ENCODE peak calls at places on chromosomes 1 and 21, in five cellular contexts. One of them, this sample, is unnamed.
A peak's percentile ranks its signal among the peaks of the same experiment; 100 is the strongest.

GRCh38 chr1:155173478-155174333 is at the start of gene TRIM46:
- DNase-seq in ovary: peak; percentile 53
- DNase-seq in OCI-LY7: peak; percentile 72
- DNase-seq in progenitor cell of endocrine pancreas: no peak
- DNase-seq in HTR-8/SVneo: peak; percentile 62
- DNase-seq in this sample: peak; percentile 64

GRCh38 chr21:42227909-42228708 is 9.2 kb downstream of the ABCG1 start:
- DNase-seq in HTR-8/SVneo: peak; percentile 81
- DNase-seq in OCI-LY7: peak; percentile 94
- DNase-seq in progenitor cell of endocrine pancreas: no peak
- DNase-seq in ovary: no peak
- DNase-seq in this sample: peak; percentile 90

GRCh38 chr1:91613594-91613993 is 112.9 kb downstream of the CDC7 start:
- DNase-seq in ovary: no peak
- DNase-seq in progenitor cell of endocrine pancreas: no peak
- DNase-seq in OCI-LY7: no peak
- DNase-seq in HTR-8/SVneo: no peak
- DNase-seq in this sample: no peak

GRCh38 chr1:214632091-214632490 is 29.1 kb downstream of the CENPF start:
- DNase-seq in progenitor cell of endocrine pancreas: no peak
- DNase-seq in OCI-LY7: no peak
- DNase-seq in ovary: no peak
- DNase-seq in HTR-8/SVneo: no peak
- DNase-seq in this sample: no peak

GRCh38 chr1:184407816-184408510 is 21.1 kb downstream of the C1orf21 start:
- DNase-seq in ovary: no peak
- DNase-seq in OCI-LY7: no peak
- DNase-seq in progenitor cell of endocrine pancreas: no peak
- DNase-seq in HTR-8/SVneo: no peak
- DNase-seq in this sample: no peak

GRCh38 chr1:229786974-229787610 is 161.0 kb downstream of the URB2 start:
- DNase-seq in HTR-8/SVneo: no peak
- DNase-seq in ovary: no peak
- DNase-seq in OCI-LY7: no peak
- DNase-seq in progenitor cell of endocrine pancreas: no peak
- DNase-seq in this sample: no peak

GRCh38 chr1:184811439-184812111 is 56.9 kb upstream of the EDEM3 start:
- DNase-seq in OCI-LY7: no peak
- DNase-seq in ovary: no peak
- DNase-seq in progenitor cell of endocrine pancreas: no peak
- DNase-seq in HTR-8/SVneo: no peak
- DNase-seq in this sample: no peak

GRCh38 chr1:178352790-178353416 is 143.9 kb downstream of the CLEC20A start:
- DNase-seq in HTR-8/SVneo: no peak
- DNase-seq in progenitor cell of endocrine pancreas: no peak
- DNase-seq in OCI-LY7: no peak
- DNase-seq in ovary: no peak
- DNase-seq in this sample: no peak

GRCh38 chr1:110541996-110542395 is 23.0 kb upstream of the KCNA10 start:
- DNase-seq in HTR-8/SVneo: no peak
- DNase-seq in progenitor cell of endocrine pancreas: no peak
- DNase-seq in ovary: no peak
- DNase-seq in OCI-LY7: no peak
- DNase-seq in this sample: no peak

GRCh38 chr1:100539836-100540536 is 2.0 kb downstream of the GPR88 start:
- DNase-seq in progenitor cell of endocrine pancreas: peak; percentile 18
- DNase-seq in OCI-LY7: no peak
- DNase-seq in HTR-8/SVneo: no peak
- DNase-seq in ovary: peak; percentile 32
- DNase-seq in this sample: no peak

GRCh38 chr1:220281159-220281574 is 8.9 kb upstream of the RAB3GAP2 start:
- DNase-seq in OCI-LY7: no peak
- DNase-seq in HTR-8/SVneo: no peak
- DNase-seq in ovary: no peak
- DNase-seq in progenitor cell of endocrine pancreas: no peak
- DNase-seq in this sample: no peak

GRCh38 chr1:9626201-9626608 is 25.3 kb upstream of the PIK3CD start:
- DNase-seq in progenitor cell of endocrine pancreas: no peak
- DNase-seq in ovary: no peak
- DNase-seq in HTR-8/SVneo: no peak
- DNase-seq in OCI-LY7: peak; percentile 73
- DNase-seq in this sample: no peak

GRCh38 chr1:225427249-225428065 is at the start of gene LBR:
- DNase-seq in progenitor cell of endocrine pancreas: peak; percentile 28
- DNase-seq in HTR-8/SVneo: no peak
- DNase-seq in ovary: no peak
- DNase-seq in OCI-LY7: no peak
- DNase-seq in this sample: peak; percentile 56

GRCh38 chr1:41476807-41477361 is 7.6 kb downstream of the EDN2 start:
- DNase-seq in ovary: peak; percentile 33
- DNase-seq in HTR-8/SVneo: no peak
- DNase-seq in OCI-LY7: no peak
- DNase-seq in progenitor cell of endocrine pancreas: no peak
- DNase-seq in this sample: no peak

GRCh38 chr1:52551476-52552235 is 1.2 kb downstream of the TUT4 start:
- DNase-seq in HTR-8/SVneo: no peak
- DNase-seq in OCI-LY7: peak; percentile 43
- DNase-seq in ovary: no peak
- DNase-seq in progenitor cell of endocrine pancreas: no peak
- DNase-seq in this sample: peak; percentile 8

GRCh38 chr21:27035791-27036190 is 68.9 kb upstream of the ADAMTS5 start:
- DNase-seq in HTR-8/SVneo: no peak
- DNase-seq in progenitor cell of endocrine pancreas: no peak
- DNase-seq in OCI-LY7: no peak
- DNase-seq in ovary: no peak
- DNase-seq in this sample: no peak

GRCh38 chr1:36358514-36359084 is 27.1 kb downstream of the STK40 start:
- DNase-seq in HTR-8/SVneo: no peak
- DNase-seq in OCI-LY7: no peak
- DNase-seq in progenitor cell of endocrine pancreas: no peak
- DNase-seq in ovary: no peak
- DNase-seq in this sample: no peak

GRCh38 chr1:34926894-34927293 is 2.6 kb downstream of the DLGAP3 start:
- DNase-seq in progenitor cell of endocrine pancreas: no peak
- DNase-seq in HTR-8/SVneo: no peak
- DNase-seq in ovary: no peak
- DNase-seq in OCI-LY7: no peak
- DNase-seq in this sample: no peak

GRCh38 chr1:8589571-8589970 is 227.9 kb downstream of the RERE start:
- DNase-seq in ovary: no peak
- DNase-seq in HTR-8/SVneo: no peak
- DNase-seq in OCI-LY7: no peak
- DNase-seq in progenitor cell of endocrine pancreas: no peak
- DNase-seq in this sample: no peak

GRCh38 chr1:16612332-16613172 is 812 bp downstream of the NBPF1 start:
- DNase-seq in progenitor cell of endocrine pancreas: no peak
- DNase-seq in ovary: peak; percentile 75
- DNase-seq in OCI-LY7: peak; percentile 37
- DNase-seq in HTR-8/SVneo: peak; percentile 74
- DNase-seq in this sample: no peak

GRCh38 chr1:40383095-40383487 is 9.6 kb downstream of the SMAP2 start:
- DNase-seq in progenitor cell of endocrine pancreas: no peak
- DNase-seq in ovary: no peak
- DNase-seq in OCI-LY7: no peak
- DNase-seq in HTR-8/SVneo: no peak
- DNase-seq in this sample: peak; percentile 78

GRCh38 chr1:83845437-83846071 is 153.4 kb downstream of the TTLL7 start:
- DNase-seq in OCI-LY7: no peak
- DNase-seq in ovary: no peak
- DNase-seq in progenitor cell of endocrine pancreas: no peak
- DNase-seq in HTR-8/SVneo: no peak
- DNase-seq in this sample: no peak

GRCh38 chr21:42135386-42136040 is 64.4 kb downstream of the UMODL1 start:
- DNase-seq in HTR-8/SVneo: no peak
- DNase-seq in progenitor cell of endocrine pancreas: no peak
- DNase-seq in OCI-LY7: no peak
- DNase-seq in ovary: no peak
- DNase-seq in this sample: no peak

GRCh38 chr21:28639742-28640141 is 352.9 kb downstream of the LTN1 start:
- DNase-seq in progenitor cell of endocrine pancreas: no peak
- DNase-seq in ovary: no peak
- DNase-seq in HTR-8/SVneo: no peak
- DNase-seq in OCI-LY7: no peak
- DNase-seq in this sample: no peak

GRCh38 chr1:24725209-24725651 is 20.0 kb upstream of the CLIC4 start:
- DNase-seq in HTR-8/SVneo: no peak
- DNase-seq in OCI-LY7: no peak
- DNase-seq in ovary: no peak
- DNase-seq in progenitor cell of endocrine pancreas: no peak
- DNase-seq in this sample: no peak

GRCh38 chr1:157249326-157249725 is 111.1 kb upstream of the ETV3 start:
- DNase-seq in HTR-8/SVneo: no peak
- DNase-seq in progenitor cell of endocrine pancreas: no peak
- DNase-seq in ovary: no peak
- DNase-seq in OCI-LY7: no peak
- DNase-seq in this sample: no peak

GRCh38 chr1:54795841-54796468 is 5.2 kb downstream of the TTC22 start:
- DNase-seq in ovary: no peak
- DNase-seq in HTR-8/SVneo: no peak
- DNase-seq in OCI-LY7: no peak
- DNase-seq in progenitor cell of endocrine pancreas: no peak
- DNase-seq in this sample: no peak

GRCh38 chr1:183515002-183515689 is 42.8 kb downstream of the SMG7 start:
- DNase-seq in ovary: no peak
- DNase-seq in OCI-LY7: no peak
- DNase-seq in HTR-8/SVneo: peak; percentile 12
- DNase-seq in progenitor cell of endocrine pancreas: no peak
- DNase-seq in this sample: no peak

GRCh38 chr1:15669074-15669473 is 15.0 kb upstream of the PLEKHM2 start:
- DNase-seq in HTR-8/SVneo: no peak
- DNase-seq in ovary: no peak
- DNase-seq in OCI-LY7: no peak
- DNase-seq in progenitor cell of endocrine pancreas: no peak
- DNase-seq in this sample: no peak

GRCh38 chr1:167909691-167910180 is 4.2 kb downstream of the ADCY10 start:
- DNase-seq in progenitor cell of endocrine pancreas: no peak
- DNase-seq in ovary: no peak
- DNase-seq in OCI-LY7: no peak
- DNase-seq in HTR-8/SVneo: no peak
- DNase-seq in this sample: no peak

GRCh38 chr1:54310439-54311328 is 95.5 kb downstream of the SSBP3 start:
- DNase-seq in OCI-LY7: peak; percentile 41
- DNase-seq in HTR-8/SVneo: peak; percentile 39
- DNase-seq in ovary: no peak
- DNase-seq in progenitor cell of endocrine pancreas: peak; percentile 57
- DNase-seq in this sample: peak; percentile 64

This sample was measured in BE2C.